ENCODE peak calls at places on chromosomes 5 and 9, in eight cellular contexts. G is A172; N is T-helper 9 cell; H is HS-5; B is H54; D is activated T-cell treated with anti-CD3 and anti-CD28 coated beads for 1 hour; I is activated CD4-positive, CD25-positive, alpha-beta regulatory T cell; E is ovary. U is an unnamed sample.

GRCh38 chr9:136310273-136311030 is 6.6 kb upstream of the CCDC187 start:
- DNase-seq in H (no peak), I (no peak), D (no peak), G (no peak), B (no peak), E (no peak), N (no peak), U (no peak)

GRCh38 chr9:28770226-28770625 is 1196.9 kb upstream of the C9orf72 start:
- DNase-seq in B (no peak), G (no peak), H (no peak), I (no peak), E (no peak), D (no peak), N (no peak), U (no peak)

GRCh38 chr9:16197578-16198370 is 644.9 kb downstream of the CCDC171 start:
- DNase-seq in I (no peak), E (no peak), N (no peak), B (no peak), G (no peak), H (no peak), D (no peak), U (no peak)

GRCh38 chr5:112960316-112960715 is 16.3 kb upstream of the DCP2 start:
- DNase-seq in B (no peak), H (no peak), N (no peak), I (no peak), G (no peak), D (no peak), E (no peak), U (no peak)

GRCh38 chr9:36086442-36086841 is 49.7 kb downstream of the RECK start:
- DNase-seq in H (no peak), N (no peak), B (no peak), I (no peak), E (no peak), G (no peak), D (no peak), U (no peak)

GRCh38 chr5:87120518-87121314 is 147.0 kb upstream of the RASA1 start:
- DNase-seq in E (no peak), N (no peak), H (peak; percentile 86), B (no peak), I (no peak), D (no peak), G (peak; percentile 91), U (no peak)

GRCh38 chr5:173328896-173329369 is 719 bp upstream of the STC2 start:
- DNase-seq in D (no peak), B (peak; percentile 61), H (no peak), I (no peak), G (no peak), E (no peak), N (no peak), U (no peak)

GRCh38 chr5:173045481-173045880 is 10.7 kb upstream of the CREBRF start:
- DNase-seq in G (no peak), H (no peak), I (no peak), E (no peak), B (no peak), N (no peak), D (no peak), U (no peak)

GRCh38 chr9:21782207-21782606 is 20.2 kb upstream of the MTAP start:
- DNase-seq in G (no peak), I (no peak), E (no peak), H (no peak), N (no peak), D (no peak), B (no peak), U (no peak)

GRCh38 chr9:104386425-104387069 is 117.5 kb upstream of the OR13F1 start:
- DNase-seq in G (peak; percentile 64), I (no peak), D (no peak), H (peak; percentile 35), N (no peak), E (no peak), B (peak; percentile 20), U (no peak)

GRCh38 chr9:105050296-105050695 is 122.3 kb upstream of the ABCA1 start:
- DNase-seq in E (no peak), N (no peak), G (no peak), I (no peak), B (no peak), D (no peak), H (no peak), U (no peak)

GRCh38 chr5:124253421-124253820 is 493.0 kb downstream of the ZNF608 start:
- DNase-seq in H (no peak), N (no peak), E (no peak), G (no peak), I (no peak), B (no peak), D (no peak), U (no peak)

GRCh38 chr9:22649384-22649783 is 202.8 kb downstream of the DMRTA1 start:
- DNase-seq in H (no peak), E (no peak), G (no peak), D (no peak), B (no peak), N (no peak), I (no peak), U (no peak)